ENCODE peak calls at places on chromosomes 11 and 22, in eight cellular contexts. F, J, X, R, P, Y, V and K are unnamed samples.

GRCh38 chr11:8967159-8967558 is 2.9 kb upstream of the TMEM9B start:
- DNase-seq in J (no peak), F (no peak), R (no peak), P (no peak), X (no peak), V (no peak), Y (no peak), K (no peak)

GRCh38 chr11:71129624-71130023 is 122.8 kb downstream of the SHANK2 start:
- DNase-seq in J (no peak), P (no peak), V (no peak), F (no peak), X (no peak), Y (no peak), R (no peak), K (no peak)

GRCh38 chr11:45881708-45882368 is 3.6 kb upstream of the MAPK8IP1 start:
- DNase-seq in J (no peak), R (no peak), Y (no peak), F (no peak), V (peak; percentile 24), P (no peak), X (no peak), K (no peak)

GRCh38 chr11:2099523-2100316 is 39.5 kb downstream of the IGF2 start:
- DNase-seq in R (no peak), P (peak; percentile 43), V (peak; percentile 46), J (no peak), F (no peak), X (no peak), Y (no peak), K (peak; percentile 62)

GRCh38 chr22:39908737-39909136 is 7.9 kb downstream of the GRAP2 start:
- DNase-seq in Y (no peak), V (no peak), F (no peak), J (no peak), R (no peak), P (no peak), X (no peak), K (no peak)

GRCh38 chr11:76236092-76237026 is 30.1 kb upstream of the WNT11 start:
- DNase-seq in J (peak; percentile 76), P (no peak), R (no peak), F (no peak), Y (peak; percentile 4), X (no peak), V (peak; percentile 81), K (peak; percentile 58)

GRCh38 chr11:79440451-79441158 is at the start of gene TENM4:
- DNase-seq in R (no peak), F (no peak), X (no peak), Y (no peak), V (peak; percentile 68), J (peak; percentile 50), P (peak; percentile 79), K (no peak)

GRCh38 chr11:14059491-14059890 is 97.0 kb downstream of the SPON1 start:
- DNase-seq in V (no peak), F (no peak), P (no peak), R (no peak), X (no peak), Y (no peak), J (peak; percentile 23), K (no peak)

GRCh38 chr11:2912498-2912897 is 16.7 kb downstream of the PHLDA2 start:
- DNase-seq in X (no peak), F (no peak), R (no peak), Y (no peak), V (no peak), J (peak; percentile 81), P (no peak), K (peak; percentile 94)

GRCh38 chr11:75200051-75200450 is 40.5 kb upstream of the TPBGL start:
- DNase-seq in P (no peak), R (no peak), Y (no peak), V (peak; percentile 81), X (no peak), F (no peak), J (no peak), K (no peak)

GRCh38 chr22:36332623-36333331 is 55.0 kb downstream of the MYH9 start:
- DNase-seq in Y (peak; percentile 44), J (peak; percentile 65), V (no peak), X (peak; percentile 59), P (no peak), F (no peak), R (no peak), K (peak; percentile 96)

GRCh38 chr11:16278273-16278672 is 78.1 kb downstream of the SOX6 start:
- DNase-seq in Y (no peak), R (no peak), F (no peak), V (no peak), X (no peak), J (no peak), P (no peak), K (no peak)

GRCh38 chr11:82989628-82990404 is 81.9 kb downstream of the RAB30 start:
- DNase-seq in X (no peak), J (no peak), F (no peak), R (no peak), Y (no peak), P (no peak), V (no peak), K (no peak)

GRCh38 chr11:121929581-121929980 is 186.4 kb downstream of the BLID start:
- DNase-seq in Y (no peak), F (no peak), J (peak; percentile 64), X (no peak), V (peak; percentile 55), R (no peak), P (peak; percentile 78), K (no peak)

GRCh38 chr11:14774738-14775137 is 117.3 kb downstream of the CYP2R1 start:
- DNase-seq in J (no peak), V (no peak), R (no peak), Y (no peak), X (no peak), F (no peak), P (no peak), K (peak; percentile 80)